ENCODE peak calls at places on chromosomes 13 and 19, in eight cellular contexts. R is Panc1, M is K562, U is HCT116, H is upper lobe of left lung, Q is GM12878, I is GM23338, L is HepG2. F is an unnamed sample.

GRCh38 chr19:38663156-38663651 is 15.8 kb downstream of the ACTN4 start:
- ATAC-seq in M (no peak), I (no peak), L (no peak), Q (no peak), U (no peak), R (peak; percentile 1), H (no peak), F (no peak)

GRCh38 chr19:50361290-50362029 is 4.0 kb downstream of the NAPSA start:
- ATAC-seq in R (no peak), H (peak; percentile 27), I (no peak), M (peak; percentile 81), U (peak; percentile 69), Q (no peak), L (no peak), F (no peak)

GRCh38 chr19:34124828-34125227 is 47.5 kb upstream of the LSM14A start:
- ATAC-seq in I (peak; percentile 43), M (no peak), R (no peak), H (no peak), L (no peak), Q (no peak), U (no peak), F (no peak)

GRCh38 chr19:10299545-10300458 is 9.8 kb downstream of the ZGLP1 start:
- ATAC-seq in Q (no peak), U (peak; percentile 21), R (peak; percentile 27), M (peak; percentile 89), L (peak; percentile 45), I (no peak), H (no peak), F (peak; percentile 46)

GRCh38 chr13:99347911-99348451 is 40.8 kb upstream of the GPR183 start:
- ATAC-seq in H (no peak), L (no peak), Q (peak; percentile 79), I (no peak), M (no peak), R (no peak), U (no peak), F (no peak)

GRCh38 chr13:113815151-113816058 is 48.5 kb downstream of the GAS6 start:
- ATAC-seq in M (peak; percentile 46), L (no peak), U (peak; percentile 48), I (no peak), R (no peak), H (no peak), Q (peak; percentile 14), F (no peak)

GRCh38 chr13:79522583-79522982 is 41.6 kb downstream of the NDFIP2 start:
- ATAC-seq in Q (peak; percentile 91), U (no peak), M (no peak), I (no peak), R (no peak), L (no peak), H (no peak), F (no peak)

GRCh38 chr13:99161512-99161911 is 39.1 kb upstream of the UBAC2 start:
- ATAC-seq in L (no peak), I (no peak), H (no peak), Q (no peak), R (no peak), M (no peak), U (no peak), F (no peak)

GRCh38 chr13:21232599-21232998 is 56.1 kb downstream of the MRPL57 start:
- ATAC-seq in M (no peak), Q (no peak), U (no peak), L (no peak), R (no peak), I (no peak), H (no peak), F (peak; percentile 54)

GRCh38 chr19:5288347-5288739 is 52.3 kb downstream of the PTPRS start:
- ATAC-seq in U (no peak), I (no peak), M (no peak), H (no peak), R (no peak), Q (no peak), L (no peak), F (no peak)

GRCh38 chr13:30618186-30618937 is 642 bp downstream of the USPL1 start:
- ATAC-seq in L (peak; percentile 2), Q (peak; percentile 16), R (no peak), H (no peak), M (peak; percentile 1), I (no peak), U (no peak), F (no peak)

GRCh38 chr13:48560657-48561337 is 27.9 kb upstream of the RCBTB2 start:
- ATAC-seq in L (no peak), M (no peak), R (no peak), H (no peak), Q (no peak), U (no peak), I (no peak), F (no peak)

GRCh38 chr19:28880735-28881401 is 332.1 kb downstream of the UQCRFS1 start:
- ATAC-seq in R (no peak), H (no peak), U (no peak), I (peak; percentile 21), Q (no peak), L (no peak), M (no peak), F (no peak)

GRCh38 chr19:54456423-54457373 is 6.9 kb downstream of the LENG9 start:
- ATAC-seq in R (no peak), M (no peak), U (no peak), H (no peak), L (no peak), I (no peak), Q (no peak), F (no peak)

GRCh38 chr13:110938662-110939421 is 24.0 kb upstream of the ANKRD10 start:
- ATAC-seq in Q (no peak), L (no peak), U (no peak), H (no peak), I (no peak), M (no peak), R (no peak), F (no peak)

DNA sequence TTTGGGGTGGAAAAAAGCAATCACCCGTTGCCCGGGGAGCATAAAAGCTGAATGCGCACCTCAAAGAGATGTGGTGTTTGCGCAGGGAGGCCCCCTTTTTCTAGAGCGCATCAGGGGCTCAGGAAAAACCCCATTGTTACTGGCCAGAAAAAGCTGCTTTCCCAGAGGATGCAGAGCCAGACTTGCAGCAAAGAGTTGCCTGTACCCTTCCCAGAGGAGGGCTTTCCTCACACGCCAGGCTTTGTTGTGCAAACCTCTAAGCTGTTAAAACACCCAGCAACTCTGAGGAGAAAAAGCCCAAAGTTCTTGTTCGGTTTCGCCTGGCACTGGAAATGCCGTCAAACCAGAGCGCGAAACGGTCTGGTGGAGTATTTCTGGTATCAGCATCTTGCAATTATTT is 29.3 kb downstream of the GSX1 start:
- ATAC-seq in U (no peak), R (no peak), I (peak; percentile 63), L (no peak), H (no peak), Q (no peak), M (no peak), F (no peak)
- H3K4me1 ChIP-seq in U (peaks cover 8% of the 10 kb centered on the region), R (peaks cover 3% of the 10 kb centered on the region), I (peaks cover 63% of the 10 kb centered on the region), L (peaks cover 5% of the 10 kb centered on the region), H (peaks cover 4% of the 10 kb centered on the region), Q (no peaks in the 10 kb centered on the region), M (peaks cover 2% of the 10 kb centered on the region), F (peaks cover 6% of the 10 kb centered on the region)

DNA sequence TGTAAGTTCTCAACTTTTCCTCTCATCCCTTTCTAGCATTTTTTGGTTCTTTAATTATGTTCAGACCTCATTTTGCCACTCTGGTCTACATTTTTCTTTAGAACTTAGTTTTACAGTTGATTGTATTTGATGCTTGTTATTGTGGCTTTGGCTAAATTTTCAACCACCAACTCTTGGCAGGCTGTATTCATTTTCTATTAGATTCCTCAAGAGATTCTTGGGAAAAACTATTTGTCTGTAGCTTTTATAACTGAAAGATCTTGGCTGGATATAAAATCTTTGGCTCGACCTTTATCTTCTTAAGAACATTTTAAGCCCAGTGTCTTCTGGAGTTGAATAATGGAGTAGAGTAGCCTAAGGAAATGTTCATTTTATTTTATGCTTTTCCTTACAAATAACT is 848.5 kb downstream of the PCDH17 start:
- ATAC-seq in R (no peak), U (no peak), Q (no peak), L (no peak), I (no peak), H (no peak), M (no peak), F (no peak)
- H3K4me3 ChIP-seq in R (no peak overlapping the region), U (no peak overlapping the region), Q (no peak overlapping the region), L (no peak overlapping the region), I (no peak overlapping the region), H (no peak overlapping the region), M (no peak overlapping the region), F (no peak overlapping the region)

DNA sequence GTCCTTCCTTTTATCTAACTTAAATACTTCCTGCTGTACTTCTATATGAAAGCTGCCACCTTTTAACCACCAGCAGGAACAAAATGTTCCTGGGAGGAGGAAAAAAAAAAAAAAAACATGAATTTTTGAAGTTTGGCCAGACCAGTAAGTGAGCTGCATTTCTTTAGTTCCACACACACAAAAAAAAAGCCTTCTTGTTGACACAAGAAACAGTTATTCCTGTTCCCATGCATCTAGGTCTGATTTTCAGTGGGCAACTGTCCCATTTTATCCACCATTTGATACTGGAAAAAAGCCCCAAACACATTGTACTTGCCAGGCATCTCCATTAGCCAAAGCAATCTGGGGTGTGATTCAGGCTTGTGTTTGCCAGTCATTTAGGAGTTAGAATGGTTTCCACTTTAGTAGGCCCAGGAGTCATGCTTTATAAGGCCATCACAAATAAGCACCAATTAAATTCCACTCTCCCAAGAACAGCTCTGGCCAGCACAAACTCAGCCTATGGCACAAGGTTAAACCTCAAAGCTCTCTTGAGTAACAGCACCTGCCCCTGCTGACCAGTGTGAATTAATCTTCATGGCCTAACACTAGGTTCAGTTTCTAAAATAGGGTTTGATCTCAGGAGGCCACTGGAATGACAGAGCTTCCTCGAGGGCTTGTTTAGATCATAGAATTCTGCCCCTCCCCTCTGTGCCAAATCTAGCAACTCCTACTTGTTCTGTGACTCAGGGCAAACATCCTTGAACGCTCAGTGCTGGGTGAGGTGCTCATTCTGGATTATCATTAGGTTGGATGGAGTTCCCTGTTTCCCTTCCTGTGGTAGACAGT is 67.1 kb downstream of the NUFIP1 start:
- ATAC-seq in Q (no peak), R (peak; percentile 44), I (no peak), H (peak; percentile 61), L (peak; percentile 3), M (no peak), U (no peak), F (peak; percentile 65)
- TF ChIP-seq POLR2AphosphoS5 in Q (no peak), R (no peak), I (no peak), H (peak; percentile 45), L (no peak), M (no peak), U (no peak), F (peak; percentile 96)

GRCh38 chr13:74026753-74027152 is 107.5 kb downstream of the KLF12 start:
- ATAC-seq in R (no peak), Q (peak; percentile 97), M (no peak), U (no peak), L (no peak), H (no peak), I (peak; percentile 98), F (no peak)

GRCh38 chr13:74024314-74024713 is 109.9 kb downstream of the KLF12 start:
- ATAC-seq in R (no peak), Q (no peak), I (no peak), H (no peak), U (no peak), L (peak; percentile 76), M (no peak), F (no peak)

GRCh38 chr13:74025369-74025768 is 108.8 kb downstream of the KLF12 start:
- ATAC-seq in L (peak; percentile 53), H (no peak), R (no peak), M (no peak), U (no peak), Q (peak; percentile 20), I (no peak), F (no peak)

GRCh38 chr13:74027161-74027779 is 106.9 kb downstream of the KLF12 start:
- ATAC-seq in U (no peak), H (no peak), Q (peak; percentile 51), R (no peak), L (no peak), M (no peak), I (no peak), F (no peak)

GRCh38 chr13:74024856-74025255 is 109.3 kb downstream of the KLF12 start:
- ATAC-seq in I (no peak), U (no peak), H (no peak), M (no peak), R (no peak), L (peak; percentile 96), Q (no peak), F (no peak)
- H3K4me1 ChIP-seq in I (peaks cover 41% of the 10 kb centered on the region), U (no peaks in the 10 kb centered on the region), H (no peaks in the 10 kb centered on the region), M (no peaks in the 10 kb centered on the region), R (no peaks in the 10 kb centered on the region), L (peaks cover 35% of the 10 kb centered on the region), Q (peaks cover 8% of the 10 kb centered on the region), F (no peaks in the 10 kb centered on the region)